ENCODE peak calls at places on chromosomes 6 and 20, in five cellular contexts. J, N, C, Q and H are unnamed samples.

GRCh38 chr6:51001399-51001798 is 182.7 kb downstream of the TFAP2B start:
- DNase-seq in Q (no peak), N (no peak), C (no peak), J (no peak), H (no peak)

GRCh38 chr6:13488015-13488895 is 855 bp upstream of the GFOD1 start:
- DNase-seq in Q (peak), N (peak), C (peak), J (peak), H (peak)

GRCh38 chr6:111844921-111845320 is 28.3 kb downstream of the FYN start:
- DNase-seq in N (no peak), Q (no peak), C (no peak), J (no peak), H (no peak)

GRCh38 chr6:28867078-28867414 is 56.7 kb downstream of the TRIM27 start:
- DNase-seq in C (no peak), J (no peak), N (no peak), Q (no peak), H (peak)

GRCh38 chr6:168956884-168957730 is 296.5 kb downstream of the THBS2 start:
- DNase-seq in J (peak), C (peak), Q (peak), N (peak), H (peak)

GRCh38 chr6:52503853-52504777 is 72.7 kb downstream of the TRAM2 start:
- DNase-seq in C (peak), J (peak), Q (peak), N (peak), H (no peak)

GRCh38 chr6:45827952-45828530 is 187.6 kb downstream of the CLIC5 start:
- DNase-seq in J (no peak), N (no peak), Q (no peak), C (no peak), H (no peak)

GRCh38 chr20:14142171-14142570 is 146.9 kb downstream of the MACROD2 start:
- DNase-seq in Q (no peak), C (peak), J (peak), N (no peak), H (peak)

GRCh38 chr6:2221724-2222274 is 23.6 kb downstream of the GMDS start:
- DNase-seq in C (no peak), N (peak), Q (no peak), J (peak), H (peak)

GRCh38 chr6:168713839-168714238 is 272.9 kb downstream of the SMOC2 start:
- DNase-seq in N (no peak), C (no peak), Q (no peak), J (peak), H (no peak)

GRCh38 chr20:18403269-18403668 is 63.6 kb downstream of the DZANK1 start:
- DNase-seq in Q (no peak), C (no peak), N (no peak), J (no peak), H (no peak)

GRCh38 chr6:129440691-129441090 is 269.3 kb downstream of the ARHGAP18 start:
- DNase-seq in J (no peak), Q (no peak), C (no peak), N (no peak), H (no peak)

GRCh38 chr6:76264466-76264865 is 192.0 kb upstream of the IMPG1 start:
- DNase-seq in C (no peak), J (no peak), N (no peak), Q (no peak), H (no peak)

GRCh38 chr6:42197574-42198362 is 3.0 kb upstream of the GUCA1B start:
- DNase-seq in J (no peak), N (no peak), Q (no peak), C (no peak), H (peak)

GRCh38 chr6:10381133-10381829 is 33.6 kb downstream of the TFAP2A start:
- DNase-seq in N (peak), J (no peak), Q (no peak), C (no peak), H (peak)

GRCh38 chr6:101626264-101626663 is 232.8 kb downstream of the GRIK2 start:
- DNase-seq in J (no peak), C (no peak), N (no peak), Q (no peak), H (no peak)

GRCh38 chr20:52379723-52380336 is 188.3 kb upstream of the ZFP64 start:
- DNase-seq in J (peak), Q (peak), C (peak), N (peak), H (peak)

GRCh38 chr6:111888928-111889696 is 15.9 kb upstream of the FYN start:
- DNase-seq in J (no peak), Q (peak), C (peak), N (no peak), H (no peak)

GRCh38 chr6:78533426-78533825 is 333.9 kb upstream of the IRAK1BP1 start:
- DNase-seq in N (no peak), C (no peak), Q (no peak), J (no peak), H (no peak)

GRCh38 chr6:1178590-1178989 is 133.3 kb upstream of the FOXQ1 start:
- DNase-seq in J (no peak), N (no peak), C (no peak), Q (no peak), H (no peak)

GRCh38 chr6:13044390-13044789 is 283.9 kb downstream of the TBC1D7 start:
- DNase-seq in N (no peak), C (no peak), J (peak), Q (no peak), H (no peak)

GRCh38 chr20:55253765-55254164 is 751.6 kb downstream of the CBLN4 start:
- DNase-seq in N (no peak), C (peak), Q (no peak), J (no peak), H (no peak)

GRCh38 chr6:155832596-155832995 is 377.0 kb upstream of the NOX3 start:
- DNase-seq in N (no peak), C (no peak), Q (no peak), J (no peak), H (no peak)

GRCh38 chr6:5191222-5191621 is 69.5 kb downstream of the LYRM4 start:
- DNase-seq in J (no peak), C (no peak), N (peak), Q (no peak), H (no peak)

GRCh38 chr6:89951574-89952360 is 57.5 kb downstream of the GJA10 start:
- DNase-seq in Q (no peak), N (no peak), C (no peak), J (peak), H (no peak)

GRCh38 chr6:97668716-97669115 is 385.7 kb upstream of the MMS22L start:
- DNase-seq in Q (no peak), C (no peak), N (peak), J (no peak), H (no peak)

GRCh38 chr6:37432916-37433656 is at the start of gene CMTR1:
- DNase-seq in N (peak), C (peak), Q (peak), J (peak), H (peak)

GRCh38 chr20:38199506-38200390 is 34.7 kb upstream of the TGM2 start:
- DNase-seq in Q (peak), J (no peak), C (no peak), N (no peak), H (no peak)

GRCh38 chr20:10501377-10501776 is 66.3 kb downstream of the SLX4IP start:
- DNase-seq in C (no peak), J (no peak), Q (no peak), N (no peak), H (peak)

GRCh38 chr20:4820833-4821518 is 99.3 kb downstream of the PRND start:
- DNase-seq in N (no peak), C (no peak), Q (no peak), J (peak), H (no peak)

GRCh38 chr20:63864545-63864977 is 509 bp upstream of the TPD52L2 start:
- DNase-seq in C (no peak), N (no peak), Q (no peak), J (no peak), H (no peak)

GRCh38 chr20:30168025-30168799 is 1089.3 kb upstream of the DEFB115 start:
- DNase-seq in Q (no peak), N (no peak), J (no peak), C (peak), H (no peak)

GRCh38 chr20:63863798-63864544 is 1.1 kb upstream of the TPD52L2 start:
- DNase-seq in C (peak), Q (peak), N (peak), J (peak), H (peak)

GRCh38 chr6:131744432-131744831 is 33.6 kb upstream of the CTAGE9 start:
- DNase-seq in J (no peak), C (no peak), N (no peak), Q (no peak), H (no peak)

GRCh38 chr20:50456452-50457324 is 53.5 kb upstream of the PTPN1 start:
- DNase-seq in J (no peak), C (no peak), N (no peak), Q (no peak), H (peak)
- TF ChIP-seq CTCF in J (no peak), C (no peak), N (peak), Q (no peak), H (peak)

GRCh38 chr20:59402697-59403096 is 102.3 kb downstream of the EDN3 start:
- DNase-seq in Q (no peak), J (no peak), C (no peak), N (no peak), H (peak)
- TF ChIP-seq CTCF in Q (no peak), J (no peak), C (no peak), N (no peak), H (no peak)

GRCh38 chr6:6728169-6728941 is 139.8 kb downstream of the LY86 start:
- DNase-seq in N (no peak), C (no peak), Q (no peak), J (no peak), H (no peak)
- TF ChIP-seq CTCF in N (no peak), C (no peak), Q (no peak), J (no peak), H (no peak)

DNA sequence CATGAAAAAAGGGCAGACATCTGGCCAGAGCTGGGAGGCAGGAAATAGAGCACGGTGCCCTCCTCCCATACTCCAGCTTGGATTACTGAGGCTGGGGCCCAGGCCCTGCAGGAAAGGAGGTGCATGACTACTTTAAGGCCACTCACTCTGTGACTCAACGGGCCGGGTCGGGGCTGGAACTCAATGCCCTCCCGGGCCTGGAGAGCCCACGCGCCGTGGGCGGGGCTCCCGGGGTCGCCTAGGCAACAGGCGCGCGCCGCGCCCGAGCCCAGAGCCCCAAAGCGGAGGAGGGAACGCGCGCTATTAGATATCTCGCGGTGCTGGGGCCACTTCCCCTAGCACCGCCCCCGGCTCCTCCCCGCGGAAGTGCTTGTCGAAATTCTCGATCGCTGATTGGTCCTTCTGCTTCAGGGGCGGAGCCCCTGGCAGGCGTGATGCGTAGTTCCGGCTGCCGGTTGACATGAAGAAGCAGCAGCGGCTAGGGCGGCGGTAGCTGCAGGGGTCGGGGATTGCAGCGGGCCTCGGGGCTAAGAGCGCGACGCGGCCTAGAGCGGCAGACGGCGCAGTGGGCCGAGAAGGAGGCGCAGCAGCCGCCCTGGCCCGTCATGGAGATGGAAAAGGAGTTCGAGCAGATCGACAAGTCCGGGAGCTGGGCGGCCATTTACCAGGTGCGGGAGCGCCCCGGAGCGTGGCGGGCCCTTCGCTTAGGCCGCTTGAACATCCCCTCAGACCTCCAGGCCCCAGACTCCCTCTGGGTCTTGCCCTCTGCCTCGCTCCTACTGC is at the start of gene PTPN1:
- DNase-seq in N (peak), J (peak), Q (peak), C (peak), H (peak)
- TF ChIP-seq CTCF in N (no peak), J (no peak), Q (peak), C (no peak), H (no peak)

GRCh38 chr6:166572370-166573261 is 13.9 kb downstream of the RAMACL start:
- DNase-seq in Q (no peak), C (no peak), J (no peak), N (no peak), H (no peak)
- TF ChIP-seq CTCF in Q (no peak), C (no peak), J (no peak), N (no peak), H (no peak)

GRCh38 chr6:159229526-159229925 is 60.3 kb downstream of the FNDC1 start:
- DNase-seq in C (no peak), J (no peak), Q (no peak), N (no peak), H (no peak)

GRCh38 chr6:159234102-159234553 is 64.9 kb downstream of the FNDC1 start:
- DNase-seq in N (no peak), J (no peak), C (no peak), Q (no peak), H (no peak)

GRCh38 chr6:159232106-159232645 is 63.0 kb downstream of the FNDC1 start:
- DNase-seq in N (no peak), Q (no peak), C (no peak), J (no peak), H (no peak)

GRCh38 chr6:159232751-159233150 is 63.6 kb downstream of the FNDC1 start:
- DNase-seq in N (no peak), C (no peak), J (no peak), Q (no peak), H (no peak)

GRCh38 chr6:159233365-159234101 is 64.3 kb downstream of the FNDC1 start:
- DNase-seq in J (no peak), Q (no peak), C (no peak), N (no peak), H (no peak)
- TF ChIP-seq CTCF in J (no peak), Q (no peak), C (no peak), N (no peak), H (no peak)